ENCODE peak calls at places on chromosomes 5 and 9, in eight cellular contexts. One of them, this sample, is unnamed. For H3K9me3, the result is how much of the 10 kb centered on the place peaks cover.

GRCh38 chr5:122091942-122092600 is 14.0 kb upstream of the LOX start:
- DNase-seq in prostate gland: no peak
- DNase-seq in right atrium auricular region: no peak
- DNase-seq in heart right ventricle: no peak
- DNase-seq in neural progenitor cell: peak
- DNase-seq in psoas muscle: no peak
- DNase-seq in uterus: no peak
- DNase-seq in body of pancreas: no peak
- DNase-seq in this sample: no peak

GRCh38 chr9:106019017-106019692 is 324.8 kb downstream of the TMEM38B start:
- DNase-seq in prostate gland: no peak
- DNase-seq in psoas muscle: no peak
- DNase-seq in neural progenitor cell: no peak
- DNase-seq in heart right ventricle: no peak
- DNase-seq in right atrium auricular region: no peak
- DNase-seq in body of pancreas: no peak
- DNase-seq in uterus: no peak
- DNase-seq in this sample: no peak

GRCh38 chr5:118956727-118957126 is 31.6 kb downstream of the DTWD2 start:
- DNase-seq in uterus: no peak
- DNase-seq in neural progenitor cell: no peak
- DNase-seq in right atrium auricular region: no peak
- DNase-seq in heart right ventricle: no peak
- DNase-seq in prostate gland: no peak
- DNase-seq in psoas muscle: no peak
- DNase-seq in body of pancreas: no peak
- DNase-seq in this sample: no peak

GRCh38 chr5:172188893-172189692 is 1.1 kb upstream of the STK10 start:
- DNase-seq in heart right ventricle: no peak
- DNase-seq in body of pancreas: no peak
- DNase-seq in neural progenitor cell: peak
- DNase-seq in uterus: peak
- DNase-seq in right atrium auricular region: no peak
- DNase-seq in psoas muscle: no peak
- DNase-seq in prostate gland: no peak
- DNase-seq in this sample: no peak

GRCh38 chr9:100595391-100596199 is 17.7 kb downstream of the CAVIN4 start:
- DNase-seq in heart right ventricle: no peak
- DNase-seq in body of pancreas: peak
- DNase-seq in prostate gland: peak
- DNase-seq in right atrium auricular region: no peak
- DNase-seq in neural progenitor cell: peak
- DNase-seq in psoas muscle: no peak
- DNase-seq in uterus: no peak
- DNase-seq in this sample: no peak

GRCh38 chr5:179221877-179222220 is 123.4 kb downstream of the ADAMTS2 start:
- DNase-seq in heart right ventricle: no peak
- DNase-seq in neural progenitor cell: no peak
- DNase-seq in uterus: no peak
- DNase-seq in right atrium auricular region: no peak
- DNase-seq in prostate gland: no peak
- DNase-seq in psoas muscle: no peak
- DNase-seq in body of pancreas: no peak
- DNase-seq in this sample: no peak

GRCh38 chr5:140565024-140565779 is 574 bp downstream of the SLC35A4 start:
- DNase-seq in body of pancreas: no peak
- DNase-seq in neural progenitor cell: no peak
- DNase-seq in heart right ventricle: no peak
- DNase-seq in prostate gland: no peak
- DNase-seq in uterus: no peak
- DNase-seq in right atrium auricular region: no peak
- DNase-seq in psoas muscle: no peak
- DNase-seq in this sample: no peak

GRCh38 chr9:7354704-7355103 is 444.9 kb downstream of the DMAC1 start:
- DNase-seq in neural progenitor cell: no peak
- DNase-seq in uterus: no peak
- DNase-seq in heart right ventricle: no peak
- DNase-seq in body of pancreas: no peak
- DNase-seq in right atrium auricular region: no peak
- DNase-seq in psoas muscle: no peak
- DNase-seq in prostate gland: no peak
- DNase-seq in this sample: no peak

DNA sequence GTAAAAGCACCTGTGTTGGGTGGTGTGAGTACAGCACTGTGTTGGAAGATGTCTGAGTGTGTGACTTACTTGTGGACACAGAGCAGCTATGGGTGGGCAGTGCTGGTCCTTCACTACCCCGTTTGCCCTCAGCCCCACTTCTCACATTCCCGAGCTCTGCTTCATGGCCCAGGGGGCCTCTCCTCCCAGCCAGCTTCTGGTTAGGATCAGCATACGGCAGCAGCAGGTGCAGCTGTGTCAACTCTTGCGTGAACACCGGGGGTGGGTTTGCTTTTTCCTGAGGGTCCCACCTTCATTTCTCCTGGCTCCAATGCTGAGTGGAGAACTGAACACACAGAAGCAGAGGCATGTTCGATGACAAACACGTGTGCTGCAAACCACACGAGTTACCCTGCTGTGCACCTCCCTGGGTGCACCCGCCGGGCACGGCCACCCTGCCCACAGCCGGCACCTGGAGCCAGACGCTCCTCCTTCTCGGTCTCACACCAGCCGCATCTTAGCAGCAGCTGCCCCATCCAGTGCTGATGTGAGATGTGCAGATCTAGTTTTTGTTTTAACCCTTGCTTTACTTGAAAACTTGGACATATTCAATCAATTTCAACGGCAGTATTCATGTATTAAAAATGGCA is 14.9 kb upstream of the SLC6A3 start:
- DNase-seq in right atrium auricular region: no peak
- DNase-seq in prostate gland: no peak
- DNase-seq in neural progenitor cell: no peak
- DNase-seq in psoas muscle: peak
- DNase-seq in heart right ventricle: no peak
- DNase-seq in uterus: no peak
- DNase-seq in body of pancreas: no peak
- DNase-seq in this sample: no peak
- H3K9me3 ChIP-seq in right atrium auricular region: under half
- H3K9me3 ChIP-seq in prostate gland: under half
- H3K9me3 ChIP-seq in neural progenitor cell: under half
- H3K9me3 ChIP-seq in psoas muscle: under half
- H3K9me3 ChIP-seq in heart right ventricle: under half
- H3K9me3 ChIP-seq in uterus: under half
- H3K9me3 ChIP-seq in body of pancreas: under half
- H3K9me3 ChIP-seq in this sample: under half

GRCh38 chr9:130497139-130497538 is 52.4 kb downstream of the ASS1 start:
- DNase-seq in body of pancreas: no peak
- DNase-seq in uterus: no peak
- DNase-seq in heart right ventricle: no peak
- DNase-seq in psoas muscle: no peak
- DNase-seq in right atrium auricular region: no peak
- DNase-seq in neural progenitor cell: peak
- DNase-seq in prostate gland: no peak
- DNase-seq in this sample: no peak
- H3K4me3 ChIP-seq in body of pancreas: no peak
- H3K4me3 ChIP-seq in uterus: no peak
- H3K4me3 ChIP-seq in heart right ventricle: no peak
- H3K4me3 ChIP-seq in psoas muscle: no peak
- H3K4me3 ChIP-seq in right atrium auricular region: no peak
- H3K4me3 ChIP-seq in neural progenitor cell: no peak
- H3K4me3 ChIP-seq in prostate gland: no peak
- H3K4me3 ChIP-seq in this sample: no peak

GRCh38 chr9:9387511-9388115 is 1225.2 kb downstream of the PTPRD start:
- DNase-seq in uterus: no peak
- DNase-seq in psoas muscle: no peak
- DNase-seq in heart right ventricle: no peak
- DNase-seq in prostate gland: no peak
- DNase-seq in right atrium auricular region: no peak
- DNase-seq in neural progenitor cell: no peak
- DNase-seq in body of pancreas: no peak
- DNase-seq in this sample: no peak
- TF ChIP-seq CTCF in uterus: no peak
- TF ChIP-seq CTCF in psoas muscle: no peak
- TF ChIP-seq CTCF in heart right ventricle: no peak
- TF ChIP-seq CTCF in prostate gland: no peak
- TF ChIP-seq CTCF in right atrium auricular region: no peak
- TF ChIP-seq CTCF in neural progenitor cell: peak
- TF ChIP-seq CTCF in body of pancreas: no peak
- TF ChIP-seq CTCF in this sample: no peak

DNA sequence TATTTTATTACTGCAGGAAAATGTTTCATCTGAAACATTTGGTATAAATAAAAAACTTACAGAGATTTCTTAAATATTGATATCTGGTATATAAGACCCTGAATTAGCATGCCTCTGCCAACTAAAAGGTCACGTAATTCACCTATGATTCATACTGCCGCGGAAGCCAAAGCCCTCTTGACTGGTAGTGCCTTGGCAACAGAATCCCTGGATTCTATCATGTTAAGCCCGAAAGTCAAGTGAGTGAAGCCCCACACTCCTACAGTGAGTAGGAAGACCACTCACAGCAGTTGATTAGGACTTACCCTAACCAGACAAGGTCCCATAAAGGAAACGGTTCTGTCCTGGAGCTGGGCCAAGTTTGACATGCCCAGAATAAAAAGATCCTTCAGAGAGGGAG is 175.6 kb upstream of the NREP start:
- DNase-seq in heart right ventricle: peak
- DNase-seq in psoas muscle: no peak
- DNase-seq in right atrium auricular region: no peak
- DNase-seq in prostate gland: no peak
- DNase-seq in uterus: no peak
- DNase-seq in body of pancreas: no peak
- DNase-seq in neural progenitor cell: no peak
- DNase-seq in this sample: no peak
- H3K9me3 ChIP-seq in heart right ventricle: under half
- H3K9me3 ChIP-seq in psoas muscle: under half
- H3K9me3 ChIP-seq in right atrium auricular region: under half
- H3K9me3 ChIP-seq in prostate gland: under half
- H3K9me3 ChIP-seq in uterus: under half
- H3K9me3 ChIP-seq in body of pancreas: under half
- H3K9me3 ChIP-seq in neural progenitor cell: under half
- H3K9me3 ChIP-seq in this sample: under half

GRCh38 chr5:177025139-177025538 is 2.6 kb downstream of the ZNF346 start:
- DNase-seq in psoas muscle: no peak
- DNase-seq in right atrium auricular region: no peak
- DNase-seq in body of pancreas: no peak
- DNase-seq in uterus: no peak
- DNase-seq in prostate gland: no peak
- DNase-seq in neural progenitor cell: no peak
- DNase-seq in heart right ventricle: no peak
- DNase-seq in this sample: no peak
- H3K4me3 ChIP-seq in psoas muscle: no peak
- H3K4me3 ChIP-seq in right atrium auricular region: no peak
- H3K4me3 ChIP-seq in body of pancreas: no peak
- H3K4me3 ChIP-seq in uterus: no peak
- H3K4me3 ChIP-seq in prostate gland: no peak
- H3K4me3 ChIP-seq in neural progenitor cell: no peak
- H3K4me3 ChIP-seq in heart right ventricle: no peak
- H3K4me3 ChIP-seq in this sample: no peak

GRCh38 chr5:30209752-30210151 is 983.7 kb upstream of the CDH6 start:
- DNase-seq in right atrium auricular region: no peak
- DNase-seq in prostate gland: no peak
- DNase-seq in neural progenitor cell: no peak
- DNase-seq in uterus: no peak
- DNase-seq in body of pancreas: no peak
- DNase-seq in heart right ventricle: no peak
- DNase-seq in psoas muscle: no peak
- DNase-seq in this sample: no peak
- TF ChIP-seq CTCF in right atrium auricular region: no peak
- TF ChIP-seq CTCF in prostate gland: no peak
- TF ChIP-seq CTCF in neural progenitor cell: no peak
- TF ChIP-seq CTCF in uterus: no peak
- TF ChIP-seq CTCF in body of pancreas: no peak
- TF ChIP-seq CTCF in heart right ventricle: no peak
- TF ChIP-seq CTCF in psoas muscle: no peak
- TF ChIP-seq CTCF in this sample: no peak